ENCODE peak calls at places on chromosomes 5 and 9, in eight cellular contexts. One of them, this sample, is unnamed.
A peak's percentile ranks its signal among the peaks of the same experiment; 100 is the strongest.

GRCh38 chr9:127047971-127048370 is 74.5 kb downstream of the ANGPTL2 start:
- DNase-seq in Calu3: no peak
- DNase-seq in mucosa of descending colon: no peak
- DNase-seq in AG04449: no peak
- DNase-seq in psoas muscle: no peak
- DNase-seq in Peyer's patch: no peak
- DNase-seq in bronchial epithelial cell: no peak
- DNase-seq in endodermal cell: no peak
- DNase-seq in this sample: no peak

GRCh38 chr9:26502311-26502710 is 390.3 kb downstream of the CAAP1 start:
- DNase-seq in Calu3: no peak
- DNase-seq in mucosa of descending colon: no peak
- DNase-seq in AG04449: no peak
- DNase-seq in psoas muscle: no peak
- DNase-seq in Peyer's patch: no peak
- DNase-seq in bronchial epithelial cell: no peak
- DNase-seq in endodermal cell: peak; percentile 85
- DNase-seq in this sample: no peak

GRCh38 chr5:124979174-124979573 is 232.7 kb upstream of the ZNF608 start:
- DNase-seq in Calu3: peak; percentile 12
- DNase-seq in mucosa of descending colon: no peak
- DNase-seq in AG04449: no peak
- DNase-seq in psoas muscle: no peak
- DNase-seq in Peyer's patch: no peak
- DNase-seq in bronchial epithelial cell: peak; percentile 41
- DNase-seq in endodermal cell: peak; percentile 72
- DNase-seq in this sample: peak; percentile 67

GRCh38 chr5:138503487-138504270 is 38.4 kb downstream of the EGR1 start:
- DNase-seq in Calu3: peak; percentile 59
- DNase-seq in mucosa of descending colon: no peak
- DNase-seq in AG04449: no peak
- DNase-seq in psoas muscle: no peak
- DNase-seq in Peyer's patch: no peak
- DNase-seq in bronchial epithelial cell: peak; percentile 76
- DNase-seq in endodermal cell: peak; percentile 81
- DNase-seq in this sample: peak; percentile 69

GRCh38 chr5:120512068-120512467 is 48.0 kb downstream of the PRR16 start:
- DNase-seq in Calu3: no peak
- DNase-seq in mucosa of descending colon: no peak
- DNase-seq in AG04449: no peak
- DNase-seq in psoas muscle: no peak
- DNase-seq in Peyer's patch: no peak
- DNase-seq in bronchial epithelial cell: no peak
- DNase-seq in endodermal cell: peak; percentile 81
- DNase-seq in this sample: no peak

GRCh38 chr5:79503794-79504495 is 10.0 kb downstream of the HOMER1 start:
- DNase-seq in Calu3: no peak
- DNase-seq in mucosa of descending colon: no peak
- DNase-seq in AG04449: no peak
- DNase-seq in psoas muscle: no peak
- DNase-seq in Peyer's patch: no peak
- DNase-seq in bronchial epithelial cell: peak; percentile 75
- DNase-seq in endodermal cell: no peak
- DNase-seq in this sample: peak; percentile 66

GRCh38 chr5:111703662-111704061 is 53.3 kb downstream of the NREP start:
- DNase-seq in Calu3: no peak
- DNase-seq in mucosa of descending colon: no peak
- DNase-seq in AG04449: no peak
- DNase-seq in psoas muscle: no peak
- DNase-seq in Peyer's patch: no peak
- DNase-seq in bronchial epithelial cell: no peak
- DNase-seq in endodermal cell: no peak
- DNase-seq in this sample: no peak

GRCh38 chr5:56814361-56814962 is 887 bp upstream of the MAP3K1 start:
- DNase-seq in Calu3: peak; percentile 44
- DNase-seq in mucosa of descending colon: peak; percentile 64
- DNase-seq in AG04449: no peak
- DNase-seq in psoas muscle: peak; percentile 52
- DNase-seq in Peyer's patch: peak; percentile 71
- DNase-seq in bronchial epithelial cell: no peak
- DNase-seq in endodermal cell: peak; percentile 78
- DNase-seq in this sample: no peak

GRCh38 chr5:109630109-109630508 is 59.6 kb upstream of the MAN2A1 start:
- DNase-seq in Calu3: no peak
- DNase-seq in mucosa of descending colon: no peak
- DNase-seq in AG04449: peak; percentile 24
- DNase-seq in psoas muscle: no peak
- DNase-seq in Peyer's patch: no peak
- DNase-seq in bronchial epithelial cell: no peak
- DNase-seq in endodermal cell: no peak
- DNase-seq in this sample: no peak

GRCh38 chr9:121178676-121179372 is 22.8 kb downstream of the RAB14 start:
- DNase-seq in Calu3: no peak
- DNase-seq in mucosa of descending colon: no peak
- DNase-seq in AG04449: no peak
- DNase-seq in psoas muscle: no peak
- DNase-seq in Peyer's patch: no peak
- DNase-seq in bronchial epithelial cell: no peak
- DNase-seq in endodermal cell: no peak
- DNase-seq in this sample: peak; percentile 75

GRCh38 chr5:147560982-147561381 is 51.1 kb upstream of the DPYSL3 start:
- DNase-seq in Calu3: peak; percentile 12
- DNase-seq in mucosa of descending colon: no peak
- DNase-seq in AG04449: no peak
- DNase-seq in psoas muscle: no peak
- DNase-seq in Peyer's patch: no peak
- DNase-seq in bronchial epithelial cell: peak; percentile 7
- DNase-seq in endodermal cell: peak; percentile 62
- DNase-seq in this sample: no peak

GRCh38 chr5:148309746-148310145 is 2.5 kb upstream of the SPINK7 start:
- DNase-seq in Calu3: no peak
- DNase-seq in mucosa of descending colon: no peak
- DNase-seq in AG04449: no peak
- DNase-seq in psoas muscle: no peak
- DNase-seq in Peyer's patch: no peak
- DNase-seq in bronchial epithelial cell: no peak
- DNase-seq in endodermal cell: no peak
- DNase-seq in this sample: no peak

GRCh38 chr5:95070453-95070852 is 214.4 kb downstream of the MCTP1 start:
- DNase-seq in Calu3: no peak
- DNase-seq in mucosa of descending colon: no peak
- DNase-seq in AG04449: no peak
- DNase-seq in psoas muscle: no peak
- DNase-seq in Peyer's patch: no peak
- DNase-seq in bronchial epithelial cell: no peak
- DNase-seq in endodermal cell: no peak
- DNase-seq in this sample: no peak

GRCh38 chr9:136093995-136094881 is 851 bp downstream of the NACC2 start:
- DNase-seq in Calu3: peak; percentile 69
- DNase-seq in mucosa of descending colon: peak; percentile 83
- DNase-seq in AG04449: no peak
- DNase-seq in psoas muscle: peak; percentile 94
- DNase-seq in Peyer's patch: peak; percentile 40
- DNase-seq in bronchial epithelial cell: peak; percentile 18
- DNase-seq in endodermal cell: peak; percentile 73
- DNase-seq in this sample: no peak

GRCh38 chr5:31641059-31641458 is 2.1 kb downstream of the PDZD2 start:
- DNase-seq in Calu3: no peak
- DNase-seq in mucosa of descending colon: no peak
- DNase-seq in AG04449: no peak
- DNase-seq in psoas muscle: no peak
- DNase-seq in Peyer's patch: no peak
- DNase-seq in bronchial epithelial cell: no peak
- DNase-seq in endodermal cell: no peak
- DNase-seq in this sample: no peak

GRCh38 chr5:67248703-67249589 is 52.3 kb upstream of the CD180 start:
- DNase-seq in Calu3: no peak
- DNase-seq in mucosa of descending colon: no peak
- DNase-seq in AG04449: no peak
- DNase-seq in psoas muscle: no peak
- DNase-seq in Peyer's patch: no peak
- DNase-seq in bronchial epithelial cell: peak; percentile 95
- DNase-seq in endodermal cell: no peak
- DNase-seq in this sample: peak; percentile 63

GRCh38 chr9:92359380-92360007 is 33.7 kb downstream of the CENPP start:
- DNase-seq in Calu3: no peak
- DNase-seq in mucosa of descending colon: no peak
- DNase-seq in AG04449: no peak
- DNase-seq in psoas muscle: no peak
- DNase-seq in Peyer's patch: no peak
- DNase-seq in bronchial epithelial cell: no peak
- DNase-seq in endodermal cell: no peak
- DNase-seq in this sample: no peak

GRCh38 chr9:107299437-107299836 is 16.4 kb downstream of the RAD23B start:
- DNase-seq in Calu3: no peak
- DNase-seq in mucosa of descending colon: no peak
- DNase-seq in AG04449: no peak
- DNase-seq in psoas muscle: no peak
- DNase-seq in Peyer's patch: no peak
- DNase-seq in bronchial epithelial cell: no peak
- DNase-seq in endodermal cell: no peak
- DNase-seq in this sample: peak; percentile 36

GRCh38 chr5:124477577-124477976 is 268.9 kb downstream of the ZNF608 start:
- DNase-seq in Calu3: no peak
- DNase-seq in mucosa of descending colon: no peak
- DNase-seq in AG04449: no peak
- DNase-seq in psoas muscle: no peak
- DNase-seq in Peyer's patch: no peak
- DNase-seq in bronchial epithelial cell: no peak
- DNase-seq in endodermal cell: no peak
- DNase-seq in this sample: peak; percentile 19

GRCh38 chr9:37445832-37446231 is 19.4 kb downstream of the ZBTB5 start:
- DNase-seq in Calu3: no peak
- DNase-seq in mucosa of descending colon: no peak
- DNase-seq in AG04449: no peak
- DNase-seq in psoas muscle: no peak
- DNase-seq in Peyer's patch: no peak
- DNase-seq in bronchial epithelial cell: no peak
- DNase-seq in endodermal cell: no peak
- DNase-seq in this sample: no peak

GRCh38 chr9:114487607-114488300 is 17.5 kb downstream of the WHRN start:
- DNase-seq in Calu3: peak; percentile 72
- DNase-seq in mucosa of descending colon: no peak
- DNase-seq in AG04449: peak; percentile 5
- DNase-seq in psoas muscle: no peak
- DNase-seq in Peyer's patch: peak; percentile 60
- DNase-seq in bronchial epithelial cell: peak; percentile 61
- DNase-seq in endodermal cell: peak; percentile 90
- DNase-seq in this sample: peak; percentile 68

GRCh38 chr5:1116109-1116735 is 4.4 kb upstream of the SLC12A7 start:
- DNase-seq in Calu3: no peak
- DNase-seq in mucosa of descending colon: no peak
- DNase-seq in AG04449: no peak
- DNase-seq in psoas muscle: no peak
- DNase-seq in Peyer's patch: no peak
- DNase-seq in bronchial epithelial cell: no peak
- DNase-seq in endodermal cell: no peak
- DNase-seq in this sample: no peak

GRCh38 chr5:151202381-151203139 is 21.3 kb downstream of the CCDC69 start:
- DNase-seq in Calu3: no peak
- DNase-seq in mucosa of descending colon: no peak
- DNase-seq in AG04449: no peak
- DNase-seq in psoas muscle: no peak
- DNase-seq in Peyer's patch: peak; percentile 24
- DNase-seq in bronchial epithelial cell: peak; percentile 97
- DNase-seq in endodermal cell: no peak
- DNase-seq in this sample: peak; percentile 81

GRCh38 chr5:54905942-54906537 is 79.4 kb downstream of the ESM1 start:
- DNase-seq in Calu3: peak; percentile 68
- DNase-seq in mucosa of descending colon: no peak
- DNase-seq in AG04449: no peak
- DNase-seq in psoas muscle: peak; percentile 60
- DNase-seq in Peyer's patch: peak; percentile 26
- DNase-seq in bronchial epithelial cell: peak; percentile 63
- DNase-seq in endodermal cell: peak; percentile 88
- DNase-seq in this sample: peak; percentile 65

This sample was measured in renal cortical epithelial cell.